ENCODE peak calls at places on chromosomes 5 and 9, in ten cellular contexts. L, M, G, O, K, E, T, R, W and Q are unnamed samples.

GRCh38 chr5:117652001-117652639 is 1077.5 kb upstream of the SEMA6A start:
- DNase-seq in L (no peak), K (no peak), R (no peak), G (no peak), M (no peak), E (no peak), T (no peak), O (no peak), W (no peak), Q (no peak)

GRCh38 chr5:68780299-68780960 is 313.4 kb upstream of the SLC30A5 start:
- DNase-seq in T (no peak), G (no peak), K (no peak), E (no peak), O (no peak), R (no peak), M (no peak), L (no peak), W (no peak), Q (peak)

GRCh38 chr5:178323961-178324360 is 91.4 kb upstream of the PHYKPL start:
- DNase-seq in R (no peak), T (no peak), L (no peak), O (no peak), G (no peak), W (no peak), K (no peak), M (no peak), E (no peak), Q (peak)

GRCh38 chr5:136036991-136037705 is 8.4 kb downstream of the TGFBI start:
- DNase-seq in M (no peak), O (no peak), W (no peak), E (no peak), T (no peak), G (no peak), R (no peak), L (peak), K (peak), Q (peak)

GRCh38 chr5:172640822-172641358 is at the start of gene NEURL1B:
- DNase-seq in E (peak), K (peak), T (peak), W (peak), G (peak), L (peak), M (peak), O (peak), R (no peak), Q (peak)

GRCh38 chr9:13412323-13412722 is 132.8 kb upstream of the MPDZ start:
- DNase-seq in M (no peak), R (no peak), L (no peak), W (no peak), O (no peak), G (no peak), T (no peak), E (no peak), K (no peak), Q (no peak)

GRCh38 chr5:60526336-60526875 is 173.6 kb downstream of the DEPDC1B start:
- DNase-seq in E (no peak), M (no peak), K (no peak), R (no peak), W (no peak), L (no peak), G (no peak), O (no peak), T (no peak), Q (no peak)

GRCh38 chr5:493251-493701 is 31.0 kb downstream of the SLC9A3 start:
- DNase-seq in L (peak), R (no peak), E (no peak), M (no peak), T (no peak), O (no peak), G (no peak), W (no peak), K (no peak), Q (no peak)

GRCh38 chr5:34001231-34001935 is 6.5 kb downstream of the AMACR start:
- DNase-seq in G (no peak), T (no peak), E (no peak), O (no peak), M (no peak), L (peak), W (no peak), K (no peak), R (no peak), Q (no peak)

GRCh38 chr9:91332476-91333231 is 29.1 kb downstream of the AUH start:
- DNase-seq in G (no peak), T (no peak), R (no peak), O (no peak), K (no peak), W (no peak), L (no peak), M (no peak), E (no peak), Q (no peak)

GRCh38 chr9:13457795-13458194 is 178.3 kb upstream of the MPDZ start:
- DNase-seq in M (no peak), L (no peak), G (no peak), K (no peak), E (no peak), W (no peak), T (no peak), O (no peak), R (no peak), Q (no peak)

GRCh38 chr5:132193165-132193694 is 34.4 kb downstream of the P4HA2 start:
- DNase-seq in T (no peak), R (no peak), O (no peak), W (no peak), M (no peak), K (no peak), L (no peak), G (no peak), E (no peak), Q (no peak)

GRCh38 chr5:59756373-59757035 is 137.0 kb downstream of the PDE4D start:
- DNase-seq in R (no peak), T (no peak), L (no peak), G (peak), M (no peak), W (no peak), E (no peak), O (no peak), K (no peak), Q (no peak)

DNA sequence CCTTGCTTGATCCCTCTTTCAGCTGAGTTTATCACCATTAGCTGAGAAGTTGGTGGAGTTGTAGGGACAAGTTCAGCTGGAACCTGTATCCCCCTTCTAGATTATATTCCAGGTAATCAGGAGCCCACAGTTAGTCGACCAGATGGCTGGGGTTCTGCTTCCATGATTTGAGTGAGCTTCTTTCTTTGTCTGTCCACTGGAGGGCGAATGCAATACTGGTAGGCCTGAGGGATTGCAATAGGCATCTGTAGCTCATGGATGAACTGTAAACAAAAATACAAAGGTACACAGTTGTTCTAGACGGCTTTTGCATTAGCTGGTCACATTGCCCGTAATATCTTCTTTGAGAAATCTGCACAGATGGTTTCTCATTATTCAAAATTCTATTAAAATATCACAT is 88.9 kb downstream of the PCSK5 start:
- DNase-seq in W (peak), T (no peak), G (no peak), M (no peak), E (no peak), L (peak), R (no peak), K (peak), O (peak), Q (peak)
- TF ChIP-seq CTCF in W (no peak), T (no peak), G (no peak), M (no peak), E (peak), L (peak), R (no peak), K (peak), O (peak), Q (peak)

GRCh38 chr5:95624368-95624767 is 4.5 kb downstream of the GPR150 start:
- DNase-seq in K (no peak), O (no peak), R (no peak), T (no peak), E (no peak), W (no peak), M (no peak), G (no peak), L (no peak), Q (no peak)
- TF ChIP-seq CTCF in K (no peak), O (no peak), R (no peak), T (no peak), E (no peak), W (no peak), M (no peak), G (no peak), L (no peak), Q (no peak)

GRCh38 chr9:124761710-124762109 is 9.4 kb downstream of the NR6A1 start:
- DNase-seq in O (no peak), W (no peak), G (no peak), K (no peak), L (no peak), T (no peak), R (no peak), M (no peak), E (no peak), Q (no peak)

GRCh38 chr9:124762633-124763032 is 8.5 kb downstream of the NR6A1 start:
- DNase-seq in W (no peak), G (no peak), R (no peak), K (no peak), M (no peak), T (no peak), O (no peak), E (no peak), L (no peak), Q (no peak)

GRCh38 chr9:124761196-124761595 is 9.9 kb downstream of the NR6A1 start:
- DNase-seq in W (no peak), L (no peak), R (no peak), G (no peak), K (no peak), E (no peak), M (no peak), O (no peak), T (no peak), Q (no peak)

GRCh38 chr9:124759327-124759726 is 11.8 kb downstream of the NR6A1 start:
- DNase-seq in W (no peak), O (no peak), G (no peak), K (no peak), R (no peak), E (no peak), L (no peak), T (no peak), M (no peak), Q (no peak)

GRCh38 chr9:124760719-124761118 is 10.4 kb downstream of the NR6A1 start:
- DNase-seq in W (peak), E (no peak), R (no peak), L (no peak), T (no peak), M (no peak), O (no peak), G (no peak), K (no peak), Q (no peak)
- TF ChIP-seq CTCF in W (no peak), E (no peak), R (no peak), L (no peak), T (no peak), M (no peak), O (no peak), G (no peak), K (no peak), Q (no peak)

GRCh38 chr5:147189109-147189424 is 45.8 kb upstream of the STK32A start:
- DNase-seq in G (no peak), R (no peak), T (no peak), W (no peak), E (no peak), O (no peak), K (no peak), M (no peak), L (no peak), Q (no peak)
- TF ChIP-seq CTCF in G (no peak), R (peak), T (peak), W (no peak), E (no peak), O (peak), K (peak), M (no peak), L (no peak), Q (no peak)

DNA sequence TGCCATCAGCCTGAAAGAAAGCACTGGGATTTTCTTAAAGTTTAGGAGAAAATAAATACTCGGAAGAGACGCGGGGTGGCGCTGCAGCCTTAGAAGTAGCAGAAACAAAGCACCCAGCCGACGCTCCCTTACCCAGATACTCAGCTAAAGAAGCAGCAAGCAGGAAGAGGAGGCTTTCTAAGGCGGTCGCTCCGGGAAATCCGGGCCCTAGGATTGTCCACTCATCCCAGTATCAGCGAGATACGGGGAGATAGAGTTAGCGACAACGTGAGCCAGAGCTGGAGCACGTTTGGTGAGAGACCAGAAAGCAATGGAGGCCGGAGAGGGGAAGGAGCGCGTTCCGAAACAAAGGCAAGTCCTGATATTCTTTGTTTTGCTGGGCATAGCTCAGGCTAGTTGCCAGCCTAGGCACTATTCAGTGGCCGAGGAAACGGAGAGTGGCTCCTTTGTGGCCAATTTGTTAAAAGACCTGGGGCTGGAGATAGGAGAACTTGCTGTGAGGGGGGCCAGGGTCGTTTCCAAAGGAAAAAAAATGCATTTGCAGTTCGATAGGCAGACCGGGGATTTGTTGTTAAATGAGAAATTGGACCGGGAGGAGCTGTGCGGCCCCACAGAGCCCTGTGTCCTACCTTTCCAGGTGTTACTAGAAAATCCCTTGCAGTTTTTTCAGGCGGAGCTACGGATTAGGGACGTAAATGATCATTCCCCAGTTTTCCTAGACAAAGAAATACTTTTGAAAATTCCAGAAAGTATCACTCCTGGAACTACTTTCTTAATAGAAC is at the start of gene PCDHB2:
- DNase-seq in E (no peak), T (no peak), L (peak), K (no peak), G (no peak), O (peak), R (no peak), W (peak), M (no peak), Q (no peak)
- TF ChIP-seq CTCF in E (peak), T (no peak), L (peak), K (peak), G (no peak), O (peak), R (no peak), W (peak), M (no peak), Q (peak)

GRCh38 chr9:77455312-77455927 is 192.7 kb downstream of the GNA14 start:
- DNase-seq in E (no peak), M (no peak), G (peak), W (peak), R (no peak), K (peak), O (peak), T (peak), L (no peak), Q (peak)
- TF ChIP-seq CTCF in E (peak), M (peak), G (no peak), W (peak), R (peak), K (peak), O (peak), T (peak), L (peak), Q (peak)

DNA sequence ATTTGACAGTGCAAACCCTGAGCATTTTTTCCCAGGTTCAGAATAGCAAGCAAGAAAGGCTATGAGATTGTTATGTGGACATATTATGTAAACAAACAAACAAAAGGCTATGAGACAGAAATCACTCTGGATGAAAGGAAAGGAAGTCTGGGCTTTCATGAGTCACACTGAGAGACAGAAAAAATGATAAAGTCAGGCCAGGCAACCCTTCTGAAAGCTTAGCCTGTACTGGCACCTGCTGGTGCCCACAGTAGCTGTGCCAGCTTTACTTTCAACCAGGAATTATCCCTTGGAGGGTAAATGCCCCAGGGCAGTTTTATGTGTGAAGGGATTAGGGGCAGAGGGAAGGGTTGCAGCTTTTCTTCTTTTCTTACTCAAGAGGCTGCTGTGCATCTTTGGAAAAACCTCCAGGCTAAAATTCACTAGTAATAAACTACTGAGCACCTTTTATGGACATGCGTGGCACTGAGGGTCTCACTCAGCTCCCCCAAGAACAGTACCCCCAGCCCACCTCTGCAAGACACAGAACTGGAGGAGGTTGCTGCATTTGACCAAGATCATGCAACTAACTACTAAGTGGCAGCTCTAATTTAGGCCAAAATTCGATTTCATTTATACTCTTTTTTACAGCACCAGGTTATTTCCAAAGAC is 41.7 kb downstream of the ACTL7B start:
- DNase-seq in G (no peak), E (no peak), K (no peak), W (no peak), L (peak), O (peak), M (no peak), T (no peak), R (no peak), Q (no peak)
- TF ChIP-seq CTCF in G (no peak), E (peak), K (no peak), W (no peak), L (peak), O (no peak), M (no peak), T (no peak), R (no peak), Q (peak)

GRCh38 chr9:80383347-80383746 is 811.6 kb downstream of the TLE4 start:
- DNase-seq in R (no peak), O (no peak), L (no peak), W (no peak), T (no peak), E (no peak), K (no peak), G (no peak), M (no peak), Q (no peak)
- TF ChIP-seq CTCF in R (no peak), O (no peak), L (no peak), W (no peak), T (no peak), E (no peak), K (no peak), G (no peak), M (no peak), Q (no peak)

GRCh38 chr5:83482961-83483360 is 11.4 kb downstream of the VCAN start:
- DNase-seq in T (no peak), M (no peak), E (no peak), W (no peak), L (no peak), G (no peak), O (no peak), R (no peak), K (no peak), Q (no peak)
- TF ChIP-seq CTCF in T (no peak), M (no peak), E (no peak), W (no peak), L (no peak), G (no peak), O (no peak), R (no peak), K (no peak), Q (no peak)